ENCODE peak calls at places on chromosome 3, in seven cellular contexts. One of them, this sample, is unnamed.

GRCh38 chr3:168688267-168688666 is 592.5 kb upstream of the GOLIM4 start:
- DNase-seq in Calu3: no peak
- DNase-seq in uterus: no peak
- DNase-seq in GM12865: no peak
- DNase-seq in astrocyte: no peak
- DNase-seq in B cell: no peak
- DNase-seq in astrocyte of the cerebellum: no peak
- DNase-seq in this sample: no peak

GRCh38 chr3:168671091-168671490 is 575.4 kb upstream of the GOLIM4 start:
- DNase-seq in Calu3: peak
- DNase-seq in astrocyte: no peak
- DNase-seq in B cell: no peak
- DNase-seq in GM12865: no peak
- DNase-seq in astrocyte of the cerebellum: no peak
- DNase-seq in uterus: no peak
- DNase-seq in this sample: no peak

GRCh38 chr3:143283432-143284128 is 164.0 kb downstream of the CHST2 start:
- DNase-seq in astrocyte of the cerebellum: peak
- DNase-seq in GM12865: no peak
- DNase-seq in Calu3: no peak
- DNase-seq in B cell: no peak
- DNase-seq in uterus: no peak
- DNase-seq in astrocyte: peak
- DNase-seq in this sample: no peak

GRCh38 chr3:59559721-59560514 is 510.1 kb upstream of the CFAP20DC start:
- DNase-seq in Calu3: no peak
- DNase-seq in astrocyte: peak
- DNase-seq in uterus: no peak
- DNase-seq in B cell: no peak
- DNase-seq in astrocyte of the cerebellum: peak
- DNase-seq in GM12865: no peak
- DNase-seq in this sample: no peak

GRCh38 chr3:170585008-170585936 is 603 bp downstream of the SLC7A14 start:
- DNase-seq in uterus: no peak
- DNase-seq in astrocyte of the cerebellum: no peak
- DNase-seq in Calu3: no peak
- DNase-seq in GM12865: no peak
- DNase-seq in astrocyte: no peak
- DNase-seq in B cell: no peak
- DNase-seq in this sample: peak

GRCh38 chr3:129627350-129628168 is 21.1 kb upstream of the PLXND1 start:
- DNase-seq in uterus: peak
- DNase-seq in astrocyte: peak
- DNase-seq in B cell: peak
- DNase-seq in astrocyte of the cerebellum: no peak
- DNase-seq in GM12865: peak
- DNase-seq in Calu3: peak
- DNase-seq in this sample: peak

GRCh38 chr3:124607163-124607562 is 123.1 kb upstream of the UMPS start:
- DNase-seq in B cell: no peak
- DNase-seq in GM12865: no peak
- DNase-seq in astrocyte of the cerebellum: peak
- DNase-seq in uterus: no peak
- DNase-seq in astrocyte: peak
- DNase-seq in Calu3: no peak
- DNase-seq in this sample: no peak

GRCh38 chr3:130508970-130509369 is 8.0 kb upstream of the COL6A6 start:
- DNase-seq in astrocyte: no peak
- DNase-seq in astrocyte of the cerebellum: no peak
- DNase-seq in B cell: no peak
- DNase-seq in uterus: peak
- DNase-seq in Calu3: no peak
- DNase-seq in GM12865: no peak
- DNase-seq in this sample: no peak

GRCh38 chr3:14728113-14728512 is 53.2 kb downstream of the C3orf20 start:
- DNase-seq in astrocyte: no peak
- DNase-seq in Calu3: no peak
- DNase-seq in GM12865: no peak
- DNase-seq in B cell: no peak
- DNase-seq in astrocyte of the cerebellum: no peak
- DNase-seq in uterus: no peak
- DNase-seq in this sample: no peak

GRCh38 chr3:52437326-52438103 is 7.4 kb downstream of the SEMA3G start:
- DNase-seq in astrocyte of the cerebellum: no peak
- DNase-seq in GM12865: no peak
- DNase-seq in astrocyte: no peak
- DNase-seq in B cell: no peak
- DNase-seq in Calu3: no peak
- DNase-seq in uterus: peak
- DNase-seq in this sample: no peak

GRCh38 chr3:108645364-108645763 is 55.8 kb downstream of the DZIP3 start:
- DNase-seq in B cell: no peak
- DNase-seq in astrocyte: no peak
- DNase-seq in Calu3: no peak
- DNase-seq in uterus: no peak
- DNase-seq in astrocyte of the cerebellum: peak
- DNase-seq in GM12865: no peak
- DNase-seq in this sample: no peak

GRCh38 chr3:193134895-193135294 is 106.1 kb upstream of the PLAAT1 start:
- DNase-seq in astrocyte of the cerebellum: peak
- DNase-seq in Calu3: peak
- DNase-seq in astrocyte: peak
- DNase-seq in B cell: no peak
- DNase-seq in GM12865: no peak
- DNase-seq in uterus: no peak
- DNase-seq in this sample: no peak

GRCh38 chr3:131883711-131884407 is 151.0 kb downstream of the CPNE4 start:
- DNase-seq in uterus: no peak
- DNase-seq in B cell: no peak
- DNase-seq in GM12865: no peak
- DNase-seq in astrocyte of the cerebellum: no peak
- DNase-seq in Calu3: no peak
- DNase-seq in astrocyte: no peak
- DNase-seq in this sample: no peak

GRCh38 chr3:126147932-126148683 is 32.3 kb downstream of the ALDH1L1 start:
- DNase-seq in B cell: no peak
- DNase-seq in Calu3: no peak
- DNase-seq in astrocyte of the cerebellum: no peak
- DNase-seq in GM12865: no peak
- DNase-seq in astrocyte: no peak
- DNase-seq in uterus: peak
- DNase-seq in this sample: no peak

GRCh38 chr3:155745795-155746550 is 1.1 kb upstream of the PLCH1 start:
- DNase-seq in GM12865: no peak
- DNase-seq in Calu3: peak
- DNase-seq in astrocyte of the cerebellum: no peak
- DNase-seq in astrocyte: peak
- DNase-seq in B cell: peak
- DNase-seq in uterus: no peak
- DNase-seq in this sample: no peak

GRCh38 chr3:124489506-124489905 is 240.7 kb upstream of the UMPS start:
- DNase-seq in Calu3: no peak
- DNase-seq in GM12865: no peak
- DNase-seq in B cell: no peak
- DNase-seq in astrocyte of the cerebellum: no peak
- DNase-seq in uterus: no peak
- DNase-seq in astrocyte: no peak
- DNase-seq in this sample: no peak

GRCh38 chr3:115922681-115923347 is 299.5 kb downstream of the GAP43 start:
- DNase-seq in Calu3: peak
- DNase-seq in astrocyte of the cerebellum: peak
- DNase-seq in astrocyte: peak
- DNase-seq in uterus: no peak
- DNase-seq in B cell: no peak
- DNase-seq in GM12865: peak
- DNase-seq in this sample: no peak

GRCh38 chr3:159866201-159866746 is 122.4 kb upstream of the IL12A start:
- DNase-seq in Calu3: no peak
- DNase-seq in B cell: no peak
- DNase-seq in uterus: no peak
- DNase-seq in GM12865: no peak
- DNase-seq in astrocyte of the cerebellum: no peak
- DNase-seq in astrocyte: peak
- DNase-seq in this sample: no peak

GRCh38 chr3:188948658-188949400 is 222.9 kb upstream of the TPRG1 start:
- DNase-seq in astrocyte of the cerebellum: peak
- DNase-seq in uterus: peak
- DNase-seq in astrocyte: peak
- DNase-seq in GM12865: no peak
- DNase-seq in Calu3: peak
- DNase-seq in B cell: peak
- DNase-seq in this sample: no peak

GRCh38 chr3:5095879-5096278 is 26.2 kb upstream of the ARL8B start:
- DNase-seq in uterus: peak
- DNase-seq in Calu3: no peak
- DNase-seq in astrocyte of the cerebellum: peak
- DNase-seq in astrocyte: peak
- DNase-seq in B cell: peak
- DNase-seq in GM12865: no peak
- DNase-seq in this sample: no peak

GRCh38 chr3:87503901-87504498 is 227.6 kb upstream of the POU1F1 start:
- DNase-seq in astrocyte: peak
- DNase-seq in GM12865: peak
- DNase-seq in astrocyte of the cerebellum: peak
- DNase-seq in B cell: peak
- DNase-seq in uterus: no peak
- DNase-seq in Calu3: peak
- DNase-seq in this sample: peak

GRCh38 chr3:177595789-177596188 is 398.5 kb upstream of the TBL1XR1 start:
- DNase-seq in astrocyte of the cerebellum: no peak
- DNase-seq in GM12865: no peak
- DNase-seq in uterus: no peak
- DNase-seq in Calu3: no peak
- DNase-seq in B cell: no peak
- DNase-seq in astrocyte: peak
- DNase-seq in this sample: no peak

GRCh38 chr3:102529452-102529851 is 94.6 kb downstream of the ZPLD1 start:
- DNase-seq in astrocyte: no peak
- DNase-seq in Calu3: peak
- DNase-seq in uterus: no peak
- DNase-seq in astrocyte of the cerebellum: no peak
- DNase-seq in B cell: no peak
- DNase-seq in GM12865: peak
- DNase-seq in this sample: no peak

GRCh38 chr3:81951106-81951505 is 189.7 kb upstream of the GBE1 start:
- DNase-seq in Calu3: no peak
- DNase-seq in astrocyte: no peak
- DNase-seq in GM12865: no peak
- DNase-seq in astrocyte of the cerebellum: no peak
- DNase-seq in uterus: no peak
- DNase-seq in B cell: no peak
- DNase-seq in this sample: no peak

GRCh38 chr3:195770081-195770840 is 41.5 kb downstream of the MUC4 start:
- DNase-seq in astrocyte: no peak
- DNase-seq in B cell: no peak
- DNase-seq in astrocyte of the cerebellum: no peak
- DNase-seq in Calu3: no peak
- DNase-seq in uterus: peak
- DNase-seq in GM12865: peak
- DNase-seq in this sample: no peak

DNA sequence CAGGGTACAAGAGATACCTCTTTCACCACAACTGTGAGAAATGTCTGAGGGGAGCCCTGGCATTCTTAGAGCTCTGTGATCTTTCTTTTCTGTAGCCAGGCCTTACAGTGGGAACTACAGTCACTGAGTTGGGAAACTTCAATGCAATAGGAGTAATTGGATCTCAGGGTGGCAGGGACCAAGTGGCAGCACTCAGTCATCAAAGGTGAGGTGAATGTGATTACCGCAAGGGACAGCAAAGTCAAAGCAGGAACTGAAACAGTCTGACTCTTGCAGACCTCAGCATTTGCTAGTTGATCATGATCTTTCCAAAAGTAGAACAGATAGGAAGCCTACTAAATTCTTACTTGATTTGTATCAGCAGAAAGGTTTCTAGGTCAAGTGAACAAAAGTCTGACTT is 7.3 kb upstream of the MCF2L2 start:
- DNase-seq in GM12865: peak
- DNase-seq in uterus: no peak
- DNase-seq in B cell: peak
- DNase-seq in astrocyte of the cerebellum: no peak
- DNase-seq in Calu3: no peak
- DNase-seq in astrocyte: no peak
- DNase-seq in this sample: peak
- TF ChIP-seq CTCF in GM12865: no peak
- TF ChIP-seq CTCF in uterus: no peak
- TF ChIP-seq CTCF in B cell: peak
- TF ChIP-seq CTCF in astrocyte of the cerebellum: no peak
- TF ChIP-seq CTCF in Calu3: no peak
- TF ChIP-seq CTCF in astrocyte: no peak
- TF ChIP-seq CTCF in this sample: no peak

GRCh38 chr3:86147119-86147518 is 843.8 kb downstream of the VGLL3 start:
- DNase-seq in astrocyte of the cerebellum: no peak
- DNase-seq in GM12865: no peak
- DNase-seq in Calu3: no peak
- DNase-seq in B cell: no peak
- DNase-seq in uterus: no peak
- DNase-seq in astrocyte: no peak
- DNase-seq in this sample: no peak
- TF ChIP-seq CTCF in astrocyte of the cerebellum: no peak
- TF ChIP-seq CTCF in GM12865: no peak
- TF ChIP-seq CTCF in Calu3: no peak
- TF ChIP-seq CTCF in B cell: no peak
- TF ChIP-seq CTCF in uterus: no peak
- TF ChIP-seq CTCF in astrocyte: no peak
- TF ChIP-seq CTCF in this sample: no peak

GRCh38 chr3:148880681-148881080 is 15.6 kb downstream of the CPA3 start:
- DNase-seq in astrocyte: no peak
- DNase-seq in Calu3: peak
- DNase-seq in uterus: no peak
- DNase-seq in GM12865: peak
- DNase-seq in B cell: no peak
- DNase-seq in astrocyte of the cerebellum: no peak
- DNase-seq in this sample: peak
- TF ChIP-seq CTCF in astrocyte: peak
- TF ChIP-seq CTCF in Calu3: peak
- TF ChIP-seq CTCF in uterus: no peak
- TF ChIP-seq CTCF in GM12865: peak
- TF ChIP-seq CTCF in B cell: no peak
- TF ChIP-seq CTCF in astrocyte of the cerebellum: peak
- TF ChIP-seq CTCF in this sample: no peak

DNA sequence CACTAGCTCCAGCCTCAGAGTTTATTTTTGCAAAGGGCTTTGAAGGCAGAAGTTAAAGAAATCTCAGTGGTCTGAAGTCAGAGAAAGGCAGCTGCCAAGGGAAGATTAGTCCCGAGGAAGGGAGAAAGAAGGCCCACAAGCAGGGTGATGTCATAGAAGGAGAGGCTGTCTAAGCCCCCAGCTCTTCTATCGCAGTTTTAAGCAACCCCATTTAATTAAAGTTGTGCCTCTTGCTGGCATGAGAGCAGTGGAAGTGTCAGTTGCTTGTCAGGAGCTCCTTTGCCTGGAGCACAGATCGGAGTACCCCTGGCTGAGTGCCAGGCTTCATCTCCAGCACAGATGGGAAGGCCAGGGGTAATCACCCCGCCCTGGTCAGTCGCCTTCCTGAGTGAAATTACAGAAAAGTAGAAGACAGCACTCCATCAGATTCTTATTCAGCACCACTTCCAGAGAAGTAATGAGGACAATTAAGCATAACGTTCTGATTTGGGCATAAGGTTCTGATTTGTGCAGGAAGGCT is 530.7 kb downstream of the EPHB1 start:
- DNase-seq in Calu3: no peak
- DNase-seq in B cell: no peak
- DNase-seq in uterus: no peak
- DNase-seq in GM12865: no peak
- DNase-seq in astrocyte of the cerebellum: no peak
- DNase-seq in astrocyte: no peak
- DNase-seq in this sample: no peak
- TF ChIP-seq CTCF in Calu3: no peak
- TF ChIP-seq CTCF in B cell: no peak
- TF ChIP-seq CTCF in uterus: no peak
- TF ChIP-seq CTCF in GM12865: no peak
- TF ChIP-seq CTCF in astrocyte of the cerebellum: no peak
- TF ChIP-seq CTCF in astrocyte: no peak
- TF ChIP-seq CTCF in this sample: no peak

This sample was measured in GM20000.